ENCODE peak calls at places on chromosomes 12 and 14, in five cellular contexts. W is HCT116, R is transverse colon, J is tibial nerve, Y is heart left ventricle. S is an unnamed sample.

GRCh38 chr12:75606146-75606545 is 94.7 kb upstream of the KRR1 start:
- DNase-seq in Y (no peak), W (no peak), J (no peak), R (no peak), S (no peak)

GRCh38 chr12:94930216-94930654 is 73.3 kb downstream of the NDUFA12 start:
- DNase-seq in W (no peak), Y (no peak), J (no peak), R (no peak), S (no peak)

GRCh38 chr12:64269161-64269560 is 47.1 kb upstream of the KICS2 start:
- DNase-seq in W (no peak), R (no peak), Y (no peak), J (no peak), S (no peak)

GRCh38 chr12:126069549-126070165 is 1004.4 kb downstream of the AACS start:
- DNase-seq in Y (no peak), R (peak; percentile 18), W (peak; percentile 45), J (no peak), S (peak; percentile 76)

GRCh38 chr14:101102875-101103274 is 199.4 kb upstream of the RTL1 start:
- DNase-seq in Y (no peak), W (no peak), R (no peak), J (no peak), S (no peak)

GRCh38 chr12:3698218-3698974 is 54.5 kb downstream of the CRACR2A start:
- DNase-seq in J (no peak), Y (no peak), R (no peak), W (no peak), S (no peak)

GRCh38 chr14:29085546-29085945 is 319.0 kb downstream of the FOXG1 start:
- DNase-seq in R (no peak), J (no peak), Y (no peak), W (no peak), S (peak; percentile 11)

GRCh38 chr12:65823481-65824313 is 586 bp upstream of the HMGA2 start:
- DNase-seq in W (peak; percentile 74), Y (peak; percentile 11), R (peak; percentile 73), J (no peak), S (no peak)

GRCh38 chr14:77638738-77639137 is 22.3 kb upstream of the SPTLC2 start:
- DNase-seq in R (no peak), W (no peak), Y (no peak), J (no peak), S (no peak)

GRCh38 chr14:32698831-32699230 is 239.8 kb upstream of the NPAS3 start:
- DNase-seq in J (no peak), R (no peak), W (no peak), Y (no peak), S (no peak)

GRCh38 chr12:34406228-34406995 is 384.1 kb downstream of the ALG10 start:
- DNase-seq in R (peak; percentile 1), J (no peak), W (no peak), Y (peak; percentile 4), S (no peak)

GRCh38 chr12:132207083-132207775 is 63.0 kb downstream of the NOC4L start:
- DNase-seq in W (no peak), R (no peak), Y (no peak), J (no peak), S (no peak)

GRCh38 chr14:57199911-57200310 is 68.8 kb downstream of the EXOC5 start:
- DNase-seq in R (no peak), J (no peak), W (no peak), Y (no peak), S (no peak)

GRCh38 chr14:40485688-40486087 is 1053.5 kb upstream of the FBXO33 start:
- DNase-seq in R (no peak), J (no peak), Y (no peak), W (no peak), S (no peak)

DNA sequence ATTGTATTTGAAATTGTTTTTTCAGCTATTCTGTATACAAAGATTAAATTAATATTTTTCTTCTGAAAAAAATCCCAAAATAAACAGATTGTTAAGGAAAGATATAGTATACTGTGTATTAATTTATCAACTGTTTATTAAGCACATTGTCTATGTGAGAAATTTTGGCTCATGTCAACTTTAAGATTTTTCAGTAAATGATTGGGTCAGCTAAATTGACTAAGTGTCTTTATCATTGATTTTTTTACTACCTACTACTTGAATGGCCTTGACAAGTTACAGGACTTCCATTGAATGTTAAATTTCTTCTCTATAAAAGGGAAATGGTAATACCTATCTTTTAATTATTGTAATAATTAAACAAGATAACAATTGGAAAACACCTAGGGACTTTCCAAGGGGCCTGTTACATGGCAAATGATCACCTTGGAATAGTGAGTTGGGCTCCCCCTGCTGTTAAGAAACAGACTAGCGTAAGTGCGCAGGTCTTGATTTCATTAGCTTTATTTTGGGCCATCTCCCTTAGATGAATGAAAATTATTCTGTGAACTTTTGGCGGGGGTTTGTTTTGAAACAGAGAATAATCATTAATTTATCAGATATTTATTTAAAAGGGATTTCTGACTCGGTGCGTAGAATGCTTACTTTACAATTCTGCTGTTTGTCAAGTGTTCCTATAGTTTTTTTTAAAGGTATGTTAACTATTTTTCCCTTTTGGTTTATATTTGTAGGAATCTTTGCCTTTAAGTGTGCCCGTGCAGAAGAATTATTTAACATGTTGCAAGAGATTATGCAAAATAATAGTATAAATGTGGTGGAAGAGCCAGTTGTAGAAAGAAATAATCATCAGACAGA is 14.5 kb upstream of the CCT2 start:
- DNase-seq in J (peak; percentile 79), R (peak; percentile 46), W (peak; percentile 66), Y (peak; percentile 18), S (peak; percentile 29)
- H3K27ac ChIP-seq in J (no peak overlapping the region), R (no peak overlapping the region), W (peak overlapping the region; percentile 65), Y (no peak overlapping the region), S (no peak overlapping the region)

DNA sequence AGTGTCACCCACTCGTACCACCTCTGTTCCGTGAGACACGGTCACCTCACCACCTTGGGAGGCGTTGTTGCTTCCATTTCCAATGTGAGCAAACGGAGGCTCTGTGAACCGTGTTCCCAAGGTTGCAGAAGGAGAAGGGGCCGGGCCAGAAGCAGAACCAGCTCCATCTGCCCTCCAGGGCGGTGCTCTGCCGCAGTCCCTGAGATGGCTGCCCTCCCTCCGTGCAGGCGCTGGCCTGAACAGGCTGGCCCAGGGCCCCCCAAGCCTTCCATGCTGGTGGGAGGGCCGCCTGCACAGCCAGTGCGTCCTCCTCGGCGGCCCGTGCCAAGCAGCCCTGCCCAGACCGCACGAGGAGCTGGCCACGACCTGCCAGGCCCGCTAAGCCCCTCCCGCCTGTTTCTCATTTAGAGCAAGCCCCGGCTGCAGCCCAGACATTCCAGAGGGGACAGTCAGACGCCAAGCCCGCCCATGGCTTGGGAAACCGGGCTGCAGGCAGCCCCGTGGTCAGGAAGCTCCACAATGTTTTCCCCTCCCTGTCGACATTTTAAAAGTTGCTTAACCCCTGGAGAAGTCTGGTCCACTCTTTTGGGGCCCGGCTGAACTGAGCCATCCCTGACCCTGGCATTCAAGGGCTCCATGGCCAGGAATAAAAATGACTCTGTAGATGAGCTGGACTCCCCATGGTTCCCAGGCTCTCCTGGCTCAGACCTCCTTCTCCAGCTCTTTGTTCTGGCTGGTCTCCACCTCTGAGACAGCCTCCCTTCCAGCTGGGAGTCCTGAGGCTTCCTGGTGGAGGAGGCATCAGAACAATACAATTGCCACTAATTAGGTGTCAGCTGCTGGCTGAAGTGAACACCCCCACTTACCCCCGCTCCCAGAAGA is 236.0 kb downstream of the BCL11B start:
- DNase-seq in Y (peak; percentile 64), R (peak; percentile 57), J (peak; percentile 75), W (peak; percentile 19), S (no peak)
- H3K4me3 ChIP-seq in Y (no peak overlapping the region), R (no peak overlapping the region), J (peak overlapping the region; percentile 0), W (peak overlapping the region; percentile 30), S (no peak overlapping the region)

DNA sequence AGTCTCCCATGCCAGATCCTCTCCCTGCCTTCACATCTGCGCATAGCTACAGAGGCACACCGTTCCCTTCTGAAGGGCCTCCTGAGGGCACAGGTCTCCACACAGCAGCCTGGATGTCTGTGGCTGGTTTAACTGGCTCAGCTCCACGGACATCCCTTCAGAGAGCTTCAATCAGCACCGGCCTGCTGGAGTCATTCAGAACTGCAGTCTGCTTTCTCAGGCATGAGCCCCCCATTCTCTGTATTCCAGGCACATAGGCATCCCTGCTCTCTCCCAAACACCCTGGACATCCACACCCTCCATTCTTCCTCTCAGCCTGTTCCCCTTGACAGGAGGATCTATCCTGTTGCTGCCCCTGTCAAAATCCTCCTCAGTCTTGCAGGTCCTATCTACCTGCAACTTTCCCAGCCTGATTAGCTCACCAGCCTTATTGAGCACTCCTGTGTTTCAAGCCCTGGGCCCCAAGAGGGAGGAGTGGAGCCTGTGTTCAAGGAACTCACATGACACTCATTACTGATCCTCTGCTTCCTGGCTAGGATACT is 2.9 kb upstream of the DHRS2 start:
- DNase-seq in Y (no peak), J (no peak), W (no peak), R (no peak), S (no peak)
- H3K27ac ChIP-seq in Y (no peak overlapping the region), J (no peak overlapping the region), W (no peak overlapping the region), R (no peak overlapping the region), S (no peak overlapping the region)

GRCh38 chr14:104845033-104845666 is 19.9 kb upstream of the CEP170B start:
- DNase-seq in W (no peak), R (no peak), Y (no peak), J (no peak), S (no peak)

GRCh38 chr14:104843006-104843405 is 22.1 kb upstream of the CEP170B start:
- DNase-seq in J (no peak), Y (no peak), W (no peak), R (no peak), S (no peak)

GRCh38 chr14:104844306-104845032 is 20.6 kb upstream of the CEP170B start:
- DNase-seq in W (no peak), J (no peak), Y (no peak), R (no peak), S (no peak)

GRCh38 chr14:104841730-104842129 is 23.3 kb upstream of the CEP170B start:
- DNase-seq in R (no peak), W (no peak), Y (no peak), J (no peak), S (no peak)

GRCh38 chr14:104843442-104844305 is 21.4 kb upstream of the CEP170B start:
- DNase-seq in Y (no peak), R (no peak), W (no peak), J (no peak), S (no peak)
- H3K4me3 ChIP-seq in Y (peak overlapping the region; percentile 32), R (peak overlapping the region; percentile 43), W (no peak overlapping the region), J (peak overlapping the region; percentile 13), S (peak overlapping the region; percentile 26)

GRCh38 chr14:102120888-102121287 is 18.8 kb upstream of the WDR20 start:
- DNase-seq in Y (no peak), R (no peak), W (no peak), J (no peak), S (no peak)

GRCh38 chr14:102124419-102124818 is 15.3 kb upstream of the WDR20 start:
- DNase-seq in W (no peak), R (no peak), J (no peak), Y (no peak), S (no peak)

GRCh38 chr14:102126807-102127455 is 12.8 kb upstream of the WDR20 start:
- DNase-seq in W (no peak), R (no peak), J (no peak), Y (no peak), S (no peak)

GRCh38 chr14:102121567-102121966 is 18.1 kb upstream of the WDR20 start:
- DNase-seq in J (no peak), R (no peak), Y (no peak), W (no peak), S (no peak)

GRCh38 chr14:102125546-102125945 is 14.2 kb upstream of the WDR20 start:
- DNase-seq in J (no peak), Y (no peak), W (no peak), R (no peak), S (no peak)
- H3K27ac ChIP-seq in J (no peak overlapping the region), Y (no peak overlapping the region), W (no peak overlapping the region), R (peak overlapping the region; percentile 17), S (no peak overlapping the region)

GRCh38 chr12:114864688-114865685 is 181.0 kb upstream of the TBX3 start:
- DNase-seq in R (no peak), J (no peak), Y (no peak), W (no peak), S (no peak)
- H3K4me3 ChIP-seq in R (no peak overlapping the region), J (no peak overlapping the region), Y (no peak overlapping the region), W (no peak overlapping the region), S (no peak overlapping the region)

GRCh38 chr12:51898937-51899336 is 8.4 kb upstream of the ACVRL1 start:
- DNase-seq in R (no peak), Y (no peak), W (no peak), J (no peak), S (no peak)
- H3K27ac ChIP-seq in R (peak overlapping the region; percentile 38), Y (no peak overlapping the region), W (no peak overlapping the region), J (no peak overlapping the region), S (no peak overlapping the region)